ENCODE peak calls at places on chromosome 3, in four cellular contexts. One of them, this sample, is unnamed.

GRCh38 chr3:3309836-3310235 is 130.3 kb upstream of the CRBN start:
- DNase-seq in MM.1S: no peak
- DNase-seq in fibroblast of lung: no peak
- DNase-seq in A549: no peak
- DNase-seq in this sample: no peak

GRCh38 chr3:53811143-53811915 is 34.9 kb downstream of the CHDH start:
- DNase-seq in MM.1S: no peak
- DNase-seq in A549: no peak
- DNase-seq in fibroblast of lung: no peak
- DNase-seq in this sample: no peak

GRCh38 chr3:111619833-111620232 is 24.7 kb upstream of the ZBED2 start:
- DNase-seq in A549: no peak
- DNase-seq in fibroblast of lung: peak; percentile 70
- DNase-seq in MM.1S: no peak
- DNase-seq in this sample: no peak

GRCh38 chr3:33636125-33636855 is 81.8 kb downstream of the CLASP2 start:
- DNase-seq in MM.1S: peak; percentile 62
- DNase-seq in fibroblast of lung: peak; percentile 70
- DNase-seq in A549: peak; percentile 19
- DNase-seq in this sample: peak; percentile 5

GRCh38 chr3:135807879-135808278 is 157.6 kb upstream of the PPP2R3A start:
- DNase-seq in fibroblast of lung: no peak
- DNase-seq in A549: no peak
- DNase-seq in MM.1S: no peak
- DNase-seq in this sample: no peak

GRCh38 chr3:27279153-27279552 is 90.0 kb downstream of the NEK10 start:
- DNase-seq in A549: no peak
- DNase-seq in fibroblast of lung: peak; percentile 4
- DNase-seq in MM.1S: peak; percentile 12
- DNase-seq in this sample: no peak

GRCh38 chr3:13745636-13746035 is 134.2 kb downstream of the WNT7A start:
- DNase-seq in MM.1S: no peak
- DNase-seq in A549: no peak
- DNase-seq in fibroblast of lung: no peak
- DNase-seq in this sample: no peak

GRCh38 chr3:137061186-137061585 is 103.4 kb downstream of the IL20RB start:
- DNase-seq in MM.1S: no peak
- DNase-seq in A549: no peak
- DNase-seq in fibroblast of lung: no peak
- DNase-seq in this sample: no peak

GRCh38 chr3:127817331-127817821 is 4.9 kb downstream of the MGLL start:
- DNase-seq in A549: no peak
- DNase-seq in fibroblast of lung: peak; percentile 78
- DNase-seq in MM.1S: no peak
- DNase-seq in this sample: no peak

GRCh38 chr3:56781762-56782161 is 20.0 kb downstream of the ARHGEF3 start:
- DNase-seq in A549: no peak
- DNase-seq in MM.1S: no peak
- DNase-seq in fibroblast of lung: no peak
- DNase-seq in this sample: no peak

GRCh38 chr3:139299261-139300132 is 44.3 kb upstream of the MRPS22 start:
- DNase-seq in A549: peak; percentile 31
- DNase-seq in MM.1S: no peak
- DNase-seq in fibroblast of lung: peak; percentile 86
- DNase-seq in this sample: no peak

GRCh38 chr3:70120360-70120966 is 120.9 kb downstream of the SAMMSON start:
- DNase-seq in MM.1S: peak; percentile 84
- DNase-seq in A549: peak; percentile 56
- DNase-seq in fibroblast of lung: peak; percentile 34
- DNase-seq in this sample: peak; percentile 66

GRCh38 chr3:59540241-59540640 is 490.4 kb upstream of the CFAP20DC start:
- DNase-seq in A549: no peak
- DNase-seq in fibroblast of lung: peak; percentile 78
- DNase-seq in MM.1S: no peak
- DNase-seq in this sample: no peak

GRCh38 chr3:166837535-166837934 is 542.6 kb downstream of the ZBBX start:
- DNase-seq in A549: no peak
- DNase-seq in fibroblast of lung: no peak
- DNase-seq in MM.1S: peak; percentile 67
- DNase-seq in this sample: no peak

DNA sequence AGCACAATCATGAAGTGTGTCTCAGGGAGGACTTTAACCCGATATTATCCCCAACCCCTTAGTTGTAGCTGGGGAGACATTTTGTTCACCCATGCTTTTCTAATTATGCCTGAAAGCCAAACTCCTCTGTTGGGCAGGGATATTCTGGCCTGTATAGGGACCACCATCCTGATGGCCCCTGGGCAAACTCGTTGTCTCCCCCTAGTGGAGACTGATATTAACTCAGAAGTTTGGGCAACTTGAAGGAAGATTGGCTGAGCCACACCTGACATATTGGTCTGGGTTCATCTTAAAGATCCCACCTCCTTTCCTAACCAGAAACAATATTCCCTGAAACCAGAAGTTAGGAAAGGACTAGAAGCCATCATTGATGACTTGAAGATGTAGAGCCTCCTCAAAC is 42.3 kb downstream of the TM4SF18 start:
- DNase-seq in fibroblast of lung: no peak
- DNase-seq in A549: no peak
- DNase-seq in MM.1S: peak; percentile 29
- DNase-seq in this sample: peak; percentile 12
- TF ChIP-seq CTCF in fibroblast of lung: no peak
- TF ChIP-seq CTCF in A549: peak; percentile 42
- TF ChIP-seq CTCF in MM.1S: peak; percentile 65
- TF ChIP-seq CTCF in this sample: peak; percentile 67

GRCh38 chr3:73024836-73025235 is 28.2 kb downstream of the PPP4R2 start:
- DNase-seq in A549: no peak
- DNase-seq in fibroblast of lung: no peak
- DNase-seq in MM.1S: no peak
- DNase-seq in this sample: no peak
- H3K4me2 ChIP-seq in A549: no peak overlapping the region
- H3K4me2 ChIP-seq in fibroblast of lung: no peak overlapping the region
- H3K4me2 ChIP-seq in MM.1S: no peak overlapping the region
- H3K4me2 ChIP-seq in this sample: no peak overlapping the region

DNA sequence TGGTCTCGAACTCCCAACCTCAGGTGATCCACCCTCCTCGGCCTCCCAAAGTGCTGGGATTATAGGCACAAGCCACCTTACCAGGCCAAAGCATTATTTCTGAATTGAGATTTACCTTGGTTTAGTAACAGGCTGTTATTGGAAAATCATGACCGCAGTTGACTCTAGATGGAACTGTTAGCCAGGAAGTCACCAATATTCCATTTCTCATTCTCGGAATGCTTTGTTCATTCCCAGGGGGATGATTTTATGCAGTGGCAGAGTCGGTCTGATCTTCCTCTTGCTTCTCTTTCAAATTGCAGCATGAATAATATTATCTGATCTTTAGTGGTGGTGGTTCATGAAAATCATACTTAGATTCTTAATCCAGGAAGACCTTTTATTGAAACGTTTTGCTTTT is 195.5 kb upstream of the MBNL1 start:
- DNase-seq in MM.1S: no peak
- DNase-seq in fibroblast of lung: peak; percentile 42
- DNase-seq in A549: no peak
- DNase-seq in this sample: no peak
- TF ChIP-seq CTCF in MM.1S: no peak
- TF ChIP-seq CTCF in fibroblast of lung: no peak
- TF ChIP-seq CTCF in A549: no peak
- TF ChIP-seq CTCF in this sample: no peak

GRCh38 chr3:107217161-107217560 is 160.1 kb upstream of the CCDC54 start:
- DNase-seq in MM.1S: no peak
- DNase-seq in fibroblast of lung: peak; percentile 95
- DNase-seq in A549: no peak
- DNase-seq in this sample: no peak
- H3K4me2 ChIP-seq in MM.1S: no peak overlapping the region
- H3K4me2 ChIP-seq in fibroblast of lung: peak overlapping the region; percentile 39
- H3K4me2 ChIP-seq in A549: peak overlapping the region; percentile 36
- H3K4me2 ChIP-seq in this sample: no peak overlapping the region